ENCODE peak calls at places on chromosome X, in ten cellular contexts. G, P, C, V, M, Y, N, A, E and H are unnamed samples.

GRCh38 chrX:153638041-153638371 is 9.0 kb upstream of the DUSP9 start:
- DNase-seq in A (no peak), G (no peak), Y (no peak), E (no peak), N (no peak), V (no peak), P (no peak), C (no peak), M (no peak), H (no peak)

GRCh38 chrX:131146702-131147101 is 88.6 kb downstream of the ARHGAP36 start:
- DNase-seq in V (no peak), Y (no peak), C (no peak), E (no peak), M (no peak), N (no peak), P (no peak), A (no peak), G (no peak), H (no peak)

GRCh38 chrX:28177202-28177601 is 196.0 kb upstream of the DCAF8L1 start:
- DNase-seq in P (no peak), Y (peak), G (peak), V (no peak), C (no peak), A (no peak), M (no peak), N (peak), E (no peak), H (no peak)

GRCh38 chrX:37759878-37760418 is 19.9 kb upstream of the CYBB start:
- DNase-seq in M (no peak), G (no peak), P (no peak), V (peak), E (no peak), Y (no peak), C (no peak), N (no peak), A (no peak), H (no peak)

GRCh38 chrX:21662761-21663160 is 4.6 kb upstream of the KLHL34 start:
- DNase-seq in E (no peak), G (no peak), M (no peak), Y (no peak), C (no peak), N (no peak), A (no peak), P (no peak), V (no peak), H (no peak)

GRCh38 chrX:118221257-118221656 is 104.6 kb upstream of the KLHL13 start:
- DNase-seq in N (no peak), E (no peak), A (no peak), Y (no peak), V (peak), G (no peak), M (no peak), C (no peak), P (no peak), H (no peak)

GRCh38 chrX:101658661-101659477 is 781 bp downstream of the ARMCX2 start:
- DNase-seq in E (no peak), P (peak), M (no peak), V (peak), Y (peak), C (peak), G (no peak), A (peak), N (no peak), H (no peak)

GRCh38 chrX:76657499-76657898 is 230.0 kb downstream of the MAGEE1 start:
- DNase-seq in A (no peak), N (no peak), Y (no peak), P (no peak), G (no peak), E (no peak), M (no peak), C (no peak), V (no peak), H (no peak)

GRCh38 chrX:95907081-95907480 is 777.6 kb upstream of the DIAPH2 start:
- DNase-seq in A (no peak), M (no peak), E (no peak), N (no peak), Y (no peak), V (no peak), P (no peak), C (no peak), G (no peak), H (no peak)

GRCh38 chrX:114619874-114620273 is 36.0 kb downstream of the HTR2C start:
- DNase-seq in E (peak), C (no peak), N (peak), M (no peak), V (no peak), P (no peak), Y (peak), A (no peak), G (peak), H (no peak)

GRCh38 chrX:36019164-36019563 is 99.6 kb downstream of the CFAP47 start:
- DNase-seq in C (no peak), G (no peak), V (no peak), P (no peak), N (no peak), A (no peak), E (no peak), M (no peak), Y (peak), H (no peak)

GRCh38 chrX:259692-260355 is 21.4 kb upstream of the PLCXD1 start:
- DNase-seq in V (no peak), C (no peak), E (peak), P (peak), N (no peak), Y (no peak), A (peak), G (peak), M (no peak), H (no peak)

GRCh38 chrX:107565916-107566602 is 62.3 kb upstream of the PRPS1 start:
- DNase-seq in N (peak), G (peak), A (no peak), V (peak), Y (peak), E (peak), C (no peak), M (peak), P (no peak), H (no peak)

GRCh38 chrX:9273744-9274143 is 191.1 kb upstream of the TBL1X start:
- DNase-seq in E (no peak), A (no peak), C (no peak), Y (no peak), V (no peak), P (no peak), M (no peak), N (no peak), G (no peak), H (no peak)

GRCh38 chrX:38870386-38870895 is 69.2 kb downstream of the MID1IP1 start:
- DNase-seq in N (no peak), A (peak), G (no peak), C (no peak), M (no peak), E (peak), Y (peak), V (no peak), P (peak), H (no peak)

GRCh38 chrX:7139202-7140081 is 8.1 kb upstream of the STS start:
- DNase-seq in G (no peak), E (no peak), M (no peak), A (no peak), Y (no peak), P (no peak), C (no peak), V (no peak), N (no peak), H (no peak)

GRCh38 chrX:44946771-44947170 is 73.8 kb downstream of the KDM6A start:
- DNase-seq in A (no peak), E (no peak), Y (peak), C (no peak), P (no peak), G (no peak), M (no peak), N (no peak), V (no peak), H (no peak)

GRCh38 chrX:102669526-102669925 is 18.2 kb downstream of the GPRASP1 start:
- DNase-seq in A (no peak), Y (no peak), C (no peak), G (no peak), E (no peak), M (no peak), P (no peak), N (no peak), V (no peak), H (no peak)

GRCh38 chrX:130108647-130109428 is 1.5 kb downstream of the ELF4 start:
- DNase-seq in N (peak), G (peak), E (peak), Y (peak), C (no peak), A (peak), M (no peak), P (no peak), V (no peak), H (no peak)

GRCh38 chrX:28188526-28188925 is 207.3 kb upstream of the DCAF8L1 start:
- DNase-seq in P (no peak), Y (no peak), G (no peak), N (no peak), V (no peak), E (no peak), A (no peak), M (no peak), C (no peak), H (no peak)

GRCh38 chrX:39874202-39874816 is 223.4 kb downstream of the BCOR start:
- DNase-seq in N (no peak), A (no peak), Y (no peak), E (no peak), P (no peak), C (no peak), G (no peak), M (no peak), V (no peak), H (no peak)

GRCh38 chrX:120213438-120214265 is 37.0 kb upstream of the ZBTB33 start:
- DNase-seq in C (peak), E (peak), P (peak), Y (peak), M (peak), V (peak), G (peak), N (peak), A (no peak), H (peak)

GRCh38 chrX:38804481-38805293 is 3.4 kb downstream of the MID1IP1 start:
- DNase-seq in G (peak), V (no peak), N (peak), E (peak), C (no peak), A (peak), Y (peak), P (peak), M (no peak), H (no peak)

GRCh38 chrX:19382500-19383145 is 38.9 kb downstream of the PDHA1 start:
- DNase-seq in G (peak), E (peak), A (peak), C (no peak), N (peak), Y (peak), M (no peak), P (no peak), V (peak), H (no peak)

GRCh38 chrX:37509349-37509748 is 62.1 kb upstream of the LANCL3 start:
- DNase-seq in M (no peak), C (no peak), G (peak), N (peak), V (no peak), A (no peak), E (peak), P (no peak), Y (peak), H (no peak)

GRCh38 chrX:57156397-57157049 is 19.3 kb upstream of the SPIN2A start:
- DNase-seq in Y (peak), P (no peak), G (peak), E (peak), N (no peak), V (no peak), A (no peak), M (no peak), C (no peak), H (no peak)

GRCh38 chrX:33725556-33726232 is 406.4 kb downstream of the FAM47A start:
- DNase-seq in A (peak), E (peak), N (no peak), M (peak), G (peak), C (no peak), Y (no peak), P (no peak), V (no peak), H (no peak)

GRCh38 chrX:115894087-115894486 is 276.5 kb upstream of the AGTR2 start:
- DNase-seq in M (no peak), P (peak), C (no peak), E (no peak), G (no peak), Y (peak), A (no peak), V (peak), N (peak), H (no peak)

GRCh38 chrX:141201962-141202361 is 25.0 kb upstream of the LDOC1 start:
- DNase-seq in G (no peak), Y (no peak), A (no peak), N (no peak), C (no peak), P (no peak), M (no peak), E (no peak), V (no peak), H (no peak)

GRCh38 chrX:18574591-18574990 is 97.3 kb downstream of the RS1 start:
- DNase-seq in N (no peak), M (peak), G (no peak), A (no peak), E (peak), Y (peak), C (no peak), V (no peak), P (no peak), H (peak)

GRCh38 chrX:57104921-57105398 is 16.4 kb downstream of the SPIN2B start:
- DNase-seq in E (no peak), N (no peak), V (no peak), M (no peak), A (no peak), G (no peak), P (no peak), Y (no peak), C (no peak), H (no peak)